ENCODE peak calls at places on chromosomes 7 and 10, in eight cellular contexts. Z is GM23338; V is CD8-positive, alpha-beta memory T cell; B is esophagus squamous epithelium; X is AG10803; G is A549; U is left lung; N is CD4-positive, CD25-positive, alpha-beta regulatory T cell. C is an unnamed sample.

GRCh38 chr7:70640266-70640833 is 491.6 kb upstream of the GALNT17 start:
- DNase-seq in Z (no peak), V (no peak), B (no peak), X (peak), G (no peak), U (no peak), N (no peak), C (no peak)

GRCh38 chr7:134101716-134102115 is 25.4 kb upstream of the LRGUK start:
- DNase-seq in Z (no peak), V (no peak), B (no peak), X (no peak), G (no peak), U (no peak), N (no peak), C (no peak)

GRCh38 chr10:26513101-26513500 is 75.0 kb downstream of the APBB1IP start:
- DNase-seq in Z (no peak), V (no peak), B (no peak), X (no peak), G (no peak), U (no peak), N (no peak), C (no peak)

GRCh38 chr10:67763499-67764011 is 67.6 kb upstream of the CTNNA3 start:
- DNase-seq in Z (peak), V (peak), B (no peak), X (peak), G (peak), U (peak), N (peak), C (no peak)

GRCh38 chr10:30747633-30748032 is 118.1 kb upstream of the LYZL2 start:
- DNase-seq in Z (no peak), V (no peak), B (no peak), X (peak), G (no peak), U (no peak), N (peak), C (no peak)

GRCh38 chr7:116330961-116331360 is 120.6 kb downstream of the TES start:
- DNase-seq in Z (no peak), V (no peak), B (no peak), X (peak), G (no peak), U (no peak), N (no peak), C (no peak)

GRCh38 chr7:36961691-36962090 is 237.4 kb upstream of the AOAH start:
- DNase-seq in Z (no peak), V (no peak), B (no peak), X (no peak), G (no peak), U (no peak), N (no peak), C (no peak)

GRCh38 chr10:4763960-4764428 is 62.0 kb upstream of the AKR1E2 start:
- DNase-seq in Z (no peak), V (no peak), B (no peak), X (peak), G (no peak), U (no peak), N (no peak), C (no peak)

GRCh38 chr10:70925377-70926214 is 37.2 kb upstream of the PCBD1 start:
- DNase-seq in Z (peak), V (peak), B (no peak), X (no peak), G (peak), U (no peak), N (peak), C (no peak)

GRCh38 chr10:115706482-115707076 is 566.4 kb downstream of the GFRA1 start:
- DNase-seq in Z (peak), V (no peak), B (no peak), X (peak), G (no peak), U (no peak), N (no peak), C (no peak)

GRCh38 chr10:64537112-64537511 is 1015.9 kb downstream of the REEP3 start:
- DNase-seq in Z (no peak), V (no peak), B (no peak), X (no peak), G (no peak), U (no peak), N (no peak), C (no peak)

GRCh38 chr7:132034748-132035416 is 478.5 kb upstream of the PODXL start:
- DNase-seq in Z (no peak), V (no peak), B (no peak), X (no peak), G (no peak), U (no peak), N (no peak), C (no peak)

GRCh38 chr10:61842755-61843497 is 58.6 kb upstream of the ARID5B start:
- DNase-seq in Z (no peak), V (no peak), B (no peak), X (peak), G (no peak), U (no peak), N (no peak), C (no peak)

GRCh38 chr7:1362301-1362700 is 97.0 kb downstream of the MICALL2 start:
- DNase-seq in Z (no peak), V (no peak), B (no peak), X (no peak), G (no peak), U (no peak), N (no peak), C (no peak)

GRCh38 chr10:67518756-67519155 is 177.2 kb downstream of the CTNNA3 start:
- DNase-seq in Z (no peak), V (no peak), B (no peak), X (no peak), G (no peak), U (no peak), N (no peak), C (no peak)

GRCh38 chr10:44382131-44382858 is 2.6 kb downstream of the CXCL12 start:
- DNase-seq in Z (peak), V (no peak), B (no peak), X (no peak), G (no peak), U (no peak), N (no peak), C (no peak)

GRCh38 chr10:1103551-1103950 is 47.4 kb downstream of the WDR37 start:
- DNase-seq in Z (no peak), V (no peak), B (no peak), X (no peak), G (no peak), U (no peak), N (no peak), C (no peak)

GRCh38 chr10:8923096-8923495 is 868.6 kb downstream of the GATA3 start:
- DNase-seq in Z (no peak), V (no peak), B (no peak), X (no peak), G (no peak), U (no peak), N (no peak), C (no peak)

GRCh38 chr10:5910323-5911100 is 20.5 kb downstream of the FBH1 start:
- DNase-seq in Z (no peak), V (no peak), B (no peak), X (no peak), G (no peak), U (no peak), N (no peak), C (no peak)

GRCh38 chr7:41188163-41189130 is 514.4 kb downstream of the INHBA start:
- DNase-seq in Z (peak), V (no peak), B (no peak), X (peak), G (no peak), U (no peak), N (no peak), C (no peak)

GRCh38 chr10:125116652-125117310 is 43.6 kb downstream of the CTBP2 start:
- DNase-seq in Z (no peak), V (no peak), B (no peak), X (no peak), G (no peak), U (no peak), N (no peak), C (no peak)

DNA sequence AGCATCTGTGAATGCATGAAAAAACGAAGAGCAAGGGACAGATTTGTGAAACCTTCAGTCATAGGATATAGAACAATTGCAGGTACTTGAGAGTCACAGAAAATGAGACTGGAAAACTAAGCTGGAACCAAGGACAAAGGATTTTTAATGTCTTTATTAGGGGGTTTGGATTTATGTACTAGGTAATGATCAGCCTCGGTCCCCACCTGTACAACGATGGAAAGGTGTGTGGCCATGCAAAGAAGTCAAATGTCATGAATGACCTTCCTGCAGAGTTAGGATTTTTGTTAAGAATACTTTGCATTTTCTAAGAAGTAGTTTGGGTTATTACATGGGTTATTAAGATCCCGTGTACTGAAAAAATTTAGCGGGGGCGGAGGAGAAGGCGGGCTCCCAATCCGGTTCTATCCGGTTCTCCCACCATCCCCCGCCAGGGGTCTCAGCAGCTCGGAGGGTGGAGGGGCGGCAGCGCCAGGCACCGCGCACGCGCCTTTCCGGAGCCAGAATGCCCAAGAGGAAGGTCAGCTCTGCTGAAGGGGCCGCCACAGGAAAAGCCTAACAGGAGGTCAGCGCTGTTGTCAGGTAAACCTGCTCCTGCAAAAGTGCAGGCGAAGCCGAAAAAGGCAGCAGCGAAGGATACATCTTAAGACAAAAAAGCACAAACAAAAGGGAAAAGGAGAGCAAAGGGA is 327.5 kb upstream of the PLXDC2 start:
- DNase-seq in Z (peak), V (no peak), B (no peak), X (peak), G (no peak), U (peak), N (no peak), C (no peak)
- H3K4me3 ChIP-seq in Z (peak), V (no peak), B (no peak), X (peak), G (no peak), U (no peak), N (no peak), C (no peak)

GRCh38 chr10:105834261-105835059 is 1193.4 kb downstream of the SORCS3 start:
- DNase-seq in Z (no peak), V (no peak), B (no peak), X (no peak), G (no peak), U (no peak), N (no peak), C (no peak)

GRCh38 chr10:105840288-105840770 is 1199.2 kb downstream of the SORCS3 start:
- DNase-seq in Z (no peak), V (no peak), B (no peak), X (no peak), G (no peak), U (no peak), N (no peak), C (no peak)

GRCh38 chr10:105837951-105838350 is 1196.9 kb downstream of the SORCS3 start:
- DNase-seq in Z (peak), V (peak), B (no peak), X (no peak), G (no peak), U (no peak), N (no peak), C (peak)
- H3K4me3 ChIP-seq in Z (no peak), V (peak), B (no peak), X (no peak), G (peak), U (peak), N (peak), C (no peak)

GRCh38 chr10:14146501-14146900 is 184.2 kb downstream of the FRMD4A start:
- DNase-seq in Z (no peak), V (no peak), B (no peak), X (peak), G (no peak), U (no peak), N (no peak), C (no peak)
- H3K4me3 ChIP-seq in Z (no peak), V (no peak), B (no peak), X (no peak), G (no peak), U (no peak), N (no peak), C (no peak)

GRCh38 chr7:21762469-21762868 is 183.2 kb downstream of the CDCA7L start:
- DNase-seq in Z (no peak), V (no peak), B (no peak), X (no peak), G (no peak), U (no peak), N (no peak), C (no peak)

GRCh38 chr7:21766218-21766617 is 179.5 kb downstream of the CDCA7L start:
- DNase-seq in Z (no peak), V (no peak), B (no peak), X (no peak), G (no peak), U (no peak), N (no peak), C (no peak)

GRCh38 chr7:21768279-21768678 is 177.4 kb downstream of the CDCA7L start:
- DNase-seq in Z (no peak), V (no peak), B (no peak), X (no peak), G (no peak), U (no peak), N (no peak), C (no peak)

GRCh38 chr7:21767300-21767900 is 178.3 kb downstream of the CDCA7L start:
- DNase-seq in Z (peak), V (no peak), B (no peak), X (peak), G (peak), U (no peak), N (no peak), C (peak)

DNA sequence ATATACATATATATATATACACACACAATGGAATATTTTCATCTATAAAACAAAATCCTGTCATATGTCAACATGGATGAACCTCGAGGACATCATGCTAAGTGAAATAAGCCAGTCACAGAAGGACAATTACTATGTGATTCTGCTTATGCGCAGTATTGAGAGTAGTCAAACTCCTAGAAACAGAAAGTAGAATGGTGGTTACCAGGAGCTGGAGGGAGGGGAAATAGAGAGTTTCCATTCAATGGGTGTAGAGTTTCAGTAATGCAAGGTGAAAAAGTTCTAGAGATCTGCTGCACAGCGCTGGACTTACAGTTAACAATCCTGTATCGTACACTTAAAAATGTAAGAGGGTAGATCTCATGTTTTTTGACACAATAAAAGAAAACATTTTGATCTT is 181.9 kb downstream of the CDCA7L start:
- DNase-seq in Z (no peak), V (no peak), B (no peak), X (no peak), G (no peak), U (no peak), N (no peak), C (no peak)
- H3K4me3 ChIP-seq in Z (no peak), V (no peak), B (no peak), X (no peak), G (no peak), U (no peak), N (no peak), C (no peak)

GRCh38 chr7:92682767-92683539 is 92.8 kb upstream of the FAM133B start:
- DNase-seq in Z (no peak), V (peak), B (no peak), X (peak), G (no peak), U (no peak), N (no peak), C (no peak)
- H3K4me3 ChIP-seq in Z (no peak), V (peak), B (no peak), X (no peak), G (no peak), U (no peak), N (peak), C (no peak)

GRCh38 chr7:25862254-25862992 is 289.6 kb upstream of the NFE2L3 start:
- DNase-seq in Z (peak), V (peak), B (peak), X (peak), G (peak), U (peak), N (peak), C (peak)
- H3K4me3 ChIP-seq in Z (no peak), V (no peak), B (no peak), X (peak), G (peak), U (peak), N (peak), C (peak)

DNA sequence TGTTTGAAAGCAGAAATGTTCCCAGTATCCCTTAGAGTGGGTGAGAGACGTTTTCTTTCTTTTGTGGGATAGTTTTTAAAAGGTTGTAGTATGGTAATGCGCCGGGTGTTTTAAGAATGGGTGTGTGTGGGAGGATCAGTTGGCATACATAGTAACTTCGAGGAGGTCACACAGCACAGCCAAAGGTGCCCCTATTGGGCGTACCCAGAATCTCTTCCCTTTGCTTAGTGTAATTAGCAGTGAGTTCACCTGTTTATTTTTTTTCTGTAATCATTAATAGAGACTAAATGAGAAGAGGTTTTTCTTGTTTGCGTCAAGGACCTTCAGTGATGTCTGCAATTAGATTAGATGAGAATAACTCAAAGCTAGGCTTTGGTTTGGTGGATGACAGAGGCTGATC is 1.5 kb downstream of the PLEKHA8 start:
- DNase-seq in Z (no peak), V (peak), B (no peak), X (no peak), G (peak), U (no peak), N (no peak), C (no peak)
- H3K4me3 ChIP-seq in Z (peak), V (peak), B (peak), X (peak), G (peak), U (peak), N (peak), C (peak)

C was measured in GM12864.